ENCODE peak calls at places on chromosomes 4 and X, in four cellular contexts. G is frontal cortex; O is pons; V is activated effector memory CD4-positive, alpha-beta T cell treated with anti-CD3 and anti-CD28 coated beads, Interleukin-2, amount 50 U/mL, for 16 hours. M is an unnamed sample.

GRCh38 chr4:172982151-172982590 is 186.4 kb upstream of the GALNT7 start:
- DNase-seq in G (no peak), O (no peak), V (no peak), M (peak)

GRCh38 chr4:39036172-39036571 is 4.0 kb upstream of the TMEM156 start:
- DNase-seq in O (no peak), G (no peak), V (no peak), M (no peak)

GRCh38 chr4:127400736-127401346 is 231.9 kb upstream of the INTU start:
- DNase-seq in O (peak), V (no peak), G (no peak), M (peak)

GRCh38 chrX:140091276-140091886 is 126.1 kb upstream of the CXorf66 start:
- DNase-seq in G (peak), O (no peak), V (peak), M (no peak)

GRCh38 chr4:10212400-10212799 is 95.8 kb upstream of the WDR1 start:
- DNase-seq in O (no peak), V (no peak), G (no peak), M (no peak)

GRCh38 chr4:2570551-2571222 is 34.2 kb downstream of the FAM193A start:
- DNase-seq in O (no peak), V (peak), G (no peak), M (no peak)

GRCh38 chr4:68962868-68963267 is 11.3 kb upstream of the UGT2A3 start:
- DNase-seq in O (no peak), V (no peak), G (no peak), M (no peak)

GRCh38 chr4:169024762-169025161 is 14.7 kb upstream of the CBR4 start:
- DNase-seq in G (no peak), V (no peak), O (peak), M (peak)

GRCh38 chr4:18278244-18278643 is 256.7 kb upstream of the LCORL start:
- DNase-seq in V (no peak), O (no peak), G (no peak), M (no peak)

GRCh38 chr4:95549246-95550138 is 719 bp upstream of the UNC5C start:
- DNase-seq in V (no peak), G (peak), O (peak), M (peak)

GRCh38 chr4:146916479-146917076 is 29.1 kb downstream of the TTC29 start:
- DNase-seq in O (peak), G (peak), V (no peak), M (peak)

GRCh38 chr4:107862658-107863057 is 37.9 kb downstream of the SGMS2 start:
- DNase-seq in G (no peak), V (no peak), O (no peak), M (no peak)

GRCh38 chrX:129938081-129938480 is 32.1 kb downstream of the UTP14A start:
- DNase-seq in G (no peak), O (no peak), V (no peak), M (peak)

GRCh38 chr4:83389037-83389755 is 54.5 kb upstream of the HPSE start:
- DNase-seq in V (no peak), G (no peak), O (peak), M (no peak)

GRCh38 chr4:89134775-89135319 is 23.5 kb downstream of the TIGD2 start:
- DNase-seq in V (no peak), G (no peak), O (peak), M (peak)

GRCh38 chr4:81638698-81639097 is 167.0 kb upstream of the RASGEF1B start:
- DNase-seq in O (no peak), V (no peak), G (no peak), M (no peak)

GRCh38 chr4:183455431-183456145 is 11.2 kb downstream of the CDKN2AIP start:
- DNase-seq in O (no peak), G (no peak), V (no peak), M (no peak)

GRCh38 chr4:147367841-147368385 is 113.0 kb upstream of the EDNRA start:
- DNase-seq in V (no peak), O (no peak), G (no peak), M (no peak)

GRCh38 chr4:38454284-38454683 is 209.7 kb upstream of the KLF3 start:
- DNase-seq in G (no peak), V (no peak), O (no peak), M (no peak)

GRCh38 chrX:119753639-119754257 is 4.6 kb upstream of the SOWAHD start:
- DNase-seq in O (peak), G (no peak), V (peak), M (peak)

GRCh38 chr4:73603854-73604584 is 16.2 kb downstream of the RASSF6 start:
- DNase-seq in V (no peak), O (no peak), G (no peak), M (no peak)

GRCh38 chrX:2301901-2302300 is 198.9 kb downstream of the DHRSX start:
- DNase-seq in G (no peak), O (no peak), V (no peak), M (no peak)

GRCh38 chr4:98710831-98711230 is 52.4 kb upstream of the TSPAN5 start:
- DNase-seq in V (no peak), O (no peak), G (no peak), M (no peak)

GRCh38 chr4:65669008-65669971 is 999 bp downstream of the EPHA5 start:
- DNase-seq in V (no peak), O (no peak), G (no peak), M (peak)

GRCh38 chr4:65893957-65894755 is 223.9 kb upstream of the EPHA5 start:
- DNase-seq in O (no peak), V (no peak), G (no peak), M (no peak)

GRCh38 chr4:148196168-148196567 is 246.0 kb downstream of the NR3C2 start:
- DNase-seq in G (no peak), O (no peak), V (no peak), M (no peak)

GRCh38 chr4:70603856-70604255 is 11.8 kb downstream of the AMBN start:
- DNase-seq in G (no peak), V (no peak), O (no peak), M (no peak)

GRCh38 chrX:108735087-108735679 is 1.2 kb downstream of the IRS4 start:
- DNase-seq in O (no peak), V (no peak), G (no peak), M (no peak)

GRCh38 chr4:147865926-147866325 is 134.0 kb downstream of the ARHGAP10 start:
- DNase-seq in G (no peak), O (no peak), V (no peak), M (no peak)

GRCh38 chrX:121479406-121479805 is 432.0 kb downstream of the GLUD2 start:
- DNase-seq in G (no peak), V (no peak), O (no peak), M (peak)

GRCh38 chr4:123846627-123847026 is 450.0 kb downstream of the SPRY1 start:
- DNase-seq in G (no peak), O (no peak), V (no peak), M (no peak)

GRCh38 chrX:97238632-97239031 is 354.9 kb downstream of the RPA4 start:
- DNase-seq in O (no peak), G (no peak), V (no peak), M (no peak)

GRCh38 chrX:114580336-114580735 is 3.5 kb upstream of the HTR2C start:
- DNase-seq in O (no peak), G (no peak), V (no peak), M (peak)

GRCh38 chr4:76698141-76698540 is 199.8 kb downstream of the SOWAHB start:
- DNase-seq in G (no peak), V (no peak), O (no peak), M (no peak)

GRCh38 chr4:156901871-156902270 is 69.7 kb downstream of the PDGFC start:
- DNase-seq in V (no peak), O (no peak), G (no peak), M (no peak)

GRCh38 chr4:138428611-138429010 is 186.5 kb upstream of the SLC7A11 start:
- DNase-seq in V (no peak), O (no peak), G (no peak), M (no peak)

GRCh38 chr4:185839204-185839712 is 27.3 kb upstream of the SORBS2 start:
- DNase-seq in O (no peak), G (no peak), V (no peak), M (peak)

GRCh38 chrX:140502491-140503229 is 2.2 kb downstream of the SOX3 start:
- DNase-seq in V (no peak), O (peak), G (no peak), M (no peak)

GRCh38 chr4:74539043-74539790 is 94.3 kb downstream of the AREG start:
- DNase-seq in O (no peak), V (no peak), G (no peak), M (no peak)

M was measured in SK-MEL-5.